ENCODE peak calls at places on chromosomes 4 and X, in four cellular contexts. X, C, J and P are unnamed samples.
A peak's percentile ranks its signal among the peaks of the same experiment; 100 is the strongest.

GRCh38 chrX:44157858-44158257 is 184.7 kb upstream of the NDP start:
- DNase-seq in C (no peak), X (no peak), J (no peak), P (no peak)

GRCh38 chr4:2745981-2746806 is 9.9 kb downstream of the TNIP2 start:
- DNase-seq in J (no peak), C (peak; percentile 53), X (no peak), P (no peak)

GRCh38 chrX:83658731-83659130 is 150.6 kb downstream of the POU3F4 start:
- DNase-seq in J (no peak), C (peak; percentile 0), X (no peak), P (peak; percentile 19)

GRCh38 chrX:118976599-118977340 is 2.4 kb downstream of the LONRF3 start:
- DNase-seq in C (peak; percentile 65), J (peak; percentile 35), X (no peak), P (peak; percentile 37)

GRCh38 chrX:120356084-120356483 is 5.8 kb upstream of the ATP1B4 start:
- DNase-seq in J (no peak), X (no peak), C (no peak), P (no peak)

GRCh38 chr4:120853101-120853940 is 69.2 kb downstream of the PRDM5 start:
- DNase-seq in C (peak; percentile 10), X (no peak), J (no peak), P (no peak)

GRCh38 chr4:5940470-5941203 is 47.8 kb upstream of the CRMP1 start:
- DNase-seq in J (peak; percentile 91), X (peak; percentile 79), C (peak; percentile 62), P (peak; percentile 81)

GRCh38 chr4:21752616-21753015 is 196.0 kb downstream of the KCNIP4 start:
- DNase-seq in C (no peak), X (no peak), J (no peak), P (no peak)

GRCh38 chr4:4415107-4415805 is 28.4 kb downstream of the NSG1 start:
- DNase-seq in J (no peak), C (no peak), X (no peak), P (no peak)

GRCh38 chr4:168993724-168994510 is 16.1 kb downstream of the CBR4 start:
- DNase-seq in J (no peak), C (peak; percentile 21), X (no peak), P (no peak)

GRCh38 chrX:16712116-16712824 is at the start of gene CTPS2:
- DNase-seq in C (peak; percentile 67), J (peak; percentile 47), X (peak; percentile 27), P (peak; percentile 79)

GRCh38 chrX:9291666-9292065 is 173.2 kb upstream of the TBL1X start:
- DNase-seq in C (no peak), J (peak; percentile 70), X (peak; percentile 96), P (peak; percentile 94)

GRCh38 chr4:139760558-139760957 is 94.9 kb downstream of the MGST2 start:
- DNase-seq in C (no peak), J (no peak), X (no peak), P (no peak)

GRCh38 chr4:40335508-40335860 is 351 bp downstream of the CHRNA9 start:
- DNase-seq in X (no peak), J (no peak), C (peak; percentile 70), P (no peak)

GRCh38 chr4:101191302-101192098 is 155.8 kb downstream of the PPP3CA start:
- DNase-seq in C (no peak), X (no peak), J (no peak), P (peak; percentile 9)

GRCh38 chr4:121888134-121888533 is 17.9 kb upstream of the BBS7 start:
- DNase-seq in X (no peak), J (no peak), C (no peak), P (no peak)

GRCh38 chrX:456925-457768 is 70.4 kb upstream of the PPP2R3B start:
- DNase-seq in C (no peak), J (no peak), X (no peak), P (no peak)

GRCh38 chrX:63128509-63128908 is 222.6 kb downstream of the SPIN4 start:
- DNase-seq in J (peak; percentile 0), X (no peak), C (peak; percentile 27), P (no peak)

GRCh38 chrX:109987884-109988283 is 15.0 kb upstream of the TMEM164 start:
- DNase-seq in X (no peak), C (no peak), J (no peak), P (no peak)

GRCh38 chrX:155048997-155049619 is 21.8 kb downstream of the CMC4 start:
- DNase-seq in J (peak; percentile 1), X (peak; percentile 8), C (peak; percentile 66), P (peak; percentile 36)

GRCh38 chr4:125115476-125115875 is 199.3 kb upstream of the FAT4 start:
- DNase-seq in J (no peak), X (no peak), C (no peak), P (no peak)

GRCh38 chr4:138199568-138200235 is 42.4 kb downstream of the SLC7A11 start:
- DNase-seq in X (peak; percentile 36), C (peak; percentile 87), J (peak; percentile 88), P (no peak)

GRCh38 chr4:118033148-118034060 is 882 bp upstream of the NDST3 start:
- DNase-seq in C (peak; percentile 62), J (peak; percentile 32), X (peak; percentile 44), P (peak; percentile 33)

GRCh38 chrX:131081772-131082755 is 23.9 kb downstream of the ARHGAP36 start:
- DNase-seq in C (no peak), X (no peak), J (peak; percentile 4), P (no peak)

GRCh38 chr4:7595883-7596535 is 161.3 kb upstream of the PSAPL1 start:
- DNase-seq in J (no peak), C (no peak), X (no peak), P (no peak)

GRCh38 chr4:3304831-3305609 is 12.2 kb downstream of the RGS12 start:
- DNase-seq in J (no peak), X (no peak), C (no peak), P (no peak)

GRCh38 chr4:3679071-3679825 is 86.9 kb upstream of the ADRA2C start:
- DNase-seq in C (no peak), X (no peak), J (no peak), P (no peak)

GRCh38 chr4:103046416-103047290 is 27.1 kb upstream of the SLC9B1 start:
- DNase-seq in X (no peak), J (peak; percentile 0), C (peak; percentile 58), P (peak; percentile 9)

GRCh38 chrX:71181558-71181909 is 36.9 kb downstream of the NLGN3 start:
- DNase-seq in X (no peak), J (no peak), C (no peak), P (peak; percentile 74)

GRCh38 chrX:28124416-28124815 is 143.2 kb upstream of the DCAF8L1 start:
- DNase-seq in X (no peak), C (no peak), J (peak; percentile 55), P (no peak)

GRCh38 chrX:130028196-130028595 is 45.8 kb downstream of the BCORL1 start:
- DNase-seq in C (peak; percentile 45), X (no peak), J (no peak), P (no peak)

GRCh38 chr4:147968641-147969040 is 236.8 kb downstream of the ARHGAP10 start:
- DNase-seq in J (no peak), C (no peak), X (no peak), P (no peak)

GRCh38 chr4:86185659-86186058 is 174.2 kb downstream of the MAPK10 start:
- DNase-seq in C (no peak), J (no peak), X (no peak), P (no peak)

GRCh38 chrX:19709812-19710518 is 177.4 kb downstream of the SH3KBP1 start:
- DNase-seq in X (no peak), J (no peak), C (peak; percentile 92), P (no peak)